ENCODE peak calls at places on chromosomes 7 and 10, in eight cellular contexts. B is hepatocyte, D is mammary epithelial cell, J is ovary, K is left ventricle myocardium inferior, T is astrocyte, L is colonic mucosa, A is tibial nerve. G is an unnamed sample.

GRCh38 chr7:103748680-103749079 is 240.8 kb downstream of the RELN start:
- DNase-seq in B (no peak), D (no peak), J (no peak), T (no peak), A (no peak), K (no peak), L (no peak), G (no peak)

GRCh38 chr7:37930226-37930948 is 9.9 kb downstream of the EPDR1 start:
- DNase-seq in J (no peak), L (no peak), A (no peak), K (no peak), D (no peak), T (peak; percentile 89), B (no peak), G (no peak)

GRCh38 chr7:132733860-132734259 is 157.6 kb upstream of the PLXNA4 start:
- DNase-seq in L (no peak), A (no peak), D (no peak), J (no peak), T (no peak), K (no peak), B (no peak), G (no peak)

GRCh38 chr10:91220954-91221696 is 662 bp downstream of the PCGF5 start:
- DNase-seq in K (no peak), B (no peak), T (peak; percentile 10), L (peak; percentile 53), J (no peak), D (peak; percentile 39), A (peak; percentile 13), G (peak; percentile 15)

GRCh38 chr10:1706256-1706655 is 31.1 kb downstream of the ADARB2 start:
- DNase-seq in K (no peak), T (no peak), A (no peak), J (no peak), D (no peak), L (no peak), B (no peak), G (no peak)

GRCh38 chr7:76300210-76300731 is 2.2 kb upstream of the HSPB1 start:
- DNase-seq in J (no peak), B (peak; percentile 65), L (peak; percentile 67), T (peak; percentile 87), D (peak; percentile 97), A (peak; percentile 30), K (no peak), G (peak; percentile 82)

GRCh38 chr10:121753726-121754476 is 155.7 kb upstream of the FGFR2 start:
- DNase-seq in B (no peak), L (no peak), K (no peak), D (peak; percentile 88), A (no peak), T (peak; percentile 82), J (no peak), G (no peak)

GRCh38 chr7:79451580-79451979 is 1.9 kb downstream of the MAGI2 start:
- DNase-seq in B (no peak), L (no peak), D (peak; percentile 62), K (no peak), A (no peak), J (no peak), T (no peak), G (no peak)

GRCh38 chr7:125567686-125568085 is 638.1 kb upstream of the POT1 start:
- DNase-seq in T (no peak), J (no peak), A (no peak), L (no peak), K (no peak), B (no peak), D (no peak), G (no peak)

GRCh38 chr10:556971-557370 is 132.5 kb downstream of the DIP2C start:
- DNase-seq in J (no peak), B (no peak), T (no peak), L (no peak), D (no peak), A (no peak), K (no peak), G (no peak)

GRCh38 chr7:103391976-103392375 is 44.5 kb downstream of the PSMC2 start:
- DNase-seq in J (no peak), A (no peak), D (no peak), K (no peak), L (no peak), T (no peak), B (no peak), G (no peak)

GRCh38 chr7:149202831-149203231 is 7.5 kb downstream of the ZNF282 start:
- DNase-seq in L (no peak), K (no peak), A (no peak), D (no peak), J (no peak), B (peak; percentile 52), T (peak; percentile 55), G (no peak)

GRCh38 chr7:55400191-55400590 is 35.1 kb downstream of the LANCL2 start:
- DNase-seq in L (no peak), D (no peak), B (no peak), A (no peak), K (no peak), T (peak; percentile 16), J (no peak), G (no peak)

GRCh38 chr7:93442478-93443224 is 131.9 kb downstream of the CALCR start:
- DNase-seq in J (no peak), B (peak; percentile 55), L (peak; percentile 27), D (peak; percentile 19), A (peak; percentile 11), T (no peak), K (no peak), G (no peak)

DNA sequence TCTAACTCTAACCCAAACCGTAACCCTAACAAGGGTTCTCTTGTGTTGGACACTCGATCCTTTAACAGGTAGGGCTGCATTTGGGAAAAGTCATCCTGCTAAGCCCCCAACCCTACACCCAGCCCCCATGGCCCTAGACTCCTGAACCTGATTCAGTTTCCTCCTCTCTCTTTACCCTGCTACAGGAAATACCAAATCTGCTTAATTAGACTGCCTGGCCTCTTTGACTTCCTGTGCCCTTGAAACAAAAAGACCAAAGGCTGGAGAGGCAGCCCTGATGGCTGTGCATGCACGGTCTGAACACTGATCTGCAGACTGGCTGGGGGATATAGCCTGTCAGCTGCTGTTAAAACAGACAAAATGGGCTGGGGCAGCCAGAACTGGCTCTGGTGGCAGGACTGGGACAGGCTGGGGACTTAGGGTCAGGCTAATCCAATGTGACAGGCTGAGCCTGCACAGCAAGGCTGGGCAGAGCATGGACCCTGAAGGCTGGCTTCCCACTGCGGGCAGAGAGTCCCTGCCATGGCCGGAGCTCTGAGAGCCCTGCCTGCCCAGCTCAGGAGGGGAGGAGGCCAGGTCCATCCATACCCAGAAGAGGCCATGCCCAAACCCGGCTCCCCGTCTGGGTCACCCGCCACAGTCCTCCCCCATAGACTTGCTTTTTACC is 51.0 kb upstream of the MSMB start:
- DNase-seq in A (no peak), T (no peak), L (no peak), K (no peak), B (no peak), J (no peak), D (no peak), G (no peak)
- H3K4me1 ChIP-seq in A (no peaks in the 10 kb centered on the region), T (no peaks in the 10 kb centered on the region), L (no peaks in the 10 kb centered on the region), K (no peaks in the 10 kb centered on the region), B (no peaks in the 10 kb centered on the region), J (no peaks in the 10 kb centered on the region), D (no peaks in the 10 kb centered on the region), G (no peaks in the 10 kb centered on the region)

GRCh38 chr10:5945561-5946418 is 31.6 kb downstream of the IL15RA start:
- DNase-seq in D (peak; percentile 37), L (peak; percentile 47), J (peak; percentile 81), K (peak; percentile 77), B (peak; percentile 32), A (peak; percentile 62), T (peak; percentile 98), G (peak; percentile 20)
- H3K4me3 ChIP-seq in D (no peak overlapping the region), L (no peak overlapping the region), J (peak overlapping the region; percentile 21), K (peak overlapping the region; percentile 50), B (no peak overlapping the region), A (peak overlapping the region; percentile 9), T (peak overlapping the region; percentile 30), G (no peak overlapping the region)

GRCh38 chr10:6229290-6229689 is 26.6 kb downstream of the PFKFB3 start:
- DNase-seq in D (no peak), T (no peak), L (no peak), K (no peak), A (no peak), J (no peak), B (no peak), G (no peak)

GRCh38 chr10:6228647-6229046 is 25.9 kb downstream of the PFKFB3 start:
- DNase-seq in J (no peak), T (no peak), B (no peak), D (no peak), A (no peak), L (no peak), K (no peak), G (no peak)

GRCh38 chr10:6231146-6231545 is 28.4 kb downstream of the PFKFB3 start:
- DNase-seq in L (no peak), T (no peak), A (no peak), K (no peak), D (no peak), B (no peak), J (no peak), G (no peak)

GRCh38 chr10:6230335-6230734 is 27.6 kb downstream of the PFKFB3 start:
- DNase-seq in J (no peak), L (no peak), D (no peak), T (no peak), K (no peak), B (no peak), A (no peak), G (no peak)

DNA sequence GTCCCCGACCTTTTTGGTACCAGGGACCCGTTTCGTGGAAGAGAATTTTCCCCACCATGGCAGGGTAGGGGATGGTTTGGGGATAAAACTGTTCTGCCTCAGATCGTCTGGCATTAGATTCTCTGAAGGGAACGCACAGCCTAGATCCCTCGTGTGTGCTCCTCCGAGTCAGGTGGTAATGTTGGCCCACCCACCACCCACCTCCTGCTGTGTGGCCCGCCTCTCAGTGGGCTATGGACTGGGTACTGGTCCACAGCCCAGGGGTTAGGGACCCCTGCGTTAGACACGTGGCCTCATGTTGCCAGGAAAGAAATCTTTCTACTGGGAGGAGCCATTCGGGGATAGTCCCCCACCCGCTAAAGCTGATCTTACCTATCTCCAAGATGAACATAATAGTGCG is 27.0 kb downstream of the PFKFB3 start:
- DNase-seq in A (no peak), B (no peak), L (no peak), T (no peak), J (no peak), K (no peak), D (no peak), G (no peak)
- H3K36me3 ChIP-seq in A (peaks cover 100% of the 10 kb centered on the region), B (no peaks in the 10 kb centered on the region), L (peaks cover 7% of the 10 kb centered on the region), T (peaks cover 45% of the 10 kb centered on the region), J (no peaks in the 10 kb centered on the region), K (peaks cover 98% of the 10 kb centered on the region), D (peaks cover 31% of the 10 kb centered on the region), G (peaks cover 8% of the 10 kb centered on the region)

DNA sequence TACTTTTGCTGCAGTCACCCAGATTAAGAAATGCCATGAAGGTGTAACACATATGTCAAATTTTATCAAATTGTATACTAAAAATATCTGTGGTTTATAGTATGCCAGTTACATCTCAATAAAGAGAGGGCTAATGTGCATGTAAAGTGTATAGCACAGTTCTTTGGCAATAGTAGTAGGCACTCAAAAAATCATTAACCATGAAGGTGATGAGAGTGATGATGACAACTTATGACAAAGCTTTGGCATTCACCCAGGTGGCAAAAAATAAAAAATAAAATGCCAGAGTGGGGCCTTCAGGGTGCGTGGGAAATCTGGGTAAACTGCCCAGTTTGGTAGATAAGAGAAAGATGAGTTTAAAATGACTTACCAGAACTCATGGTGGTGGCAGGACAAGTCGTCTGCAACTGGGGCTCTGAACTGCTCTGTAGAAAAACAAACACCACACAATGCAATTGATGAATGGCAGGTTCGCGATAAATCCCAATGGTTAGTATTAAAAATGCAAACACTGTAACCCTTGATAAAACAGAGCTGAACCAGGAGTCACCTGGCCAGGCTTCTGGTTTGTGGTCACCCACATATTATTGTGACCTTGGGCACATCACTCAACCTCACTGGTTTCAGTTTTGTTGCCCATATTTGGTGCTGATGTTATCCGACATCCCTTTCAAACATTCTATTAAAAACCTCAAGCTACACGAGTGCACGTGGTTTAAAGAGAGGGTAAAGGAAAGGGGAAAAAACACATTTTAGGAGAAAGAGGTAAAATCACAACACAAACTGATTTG is 120.2 kb downstream of the SORBS1 start:
- DNase-seq in D (no peak), A (no peak), J (no peak), K (no peak), L (no peak), B (no peak), T (peak; percentile 70), G (no peak)
- H3K4me1 ChIP-seq in D (peaks cover 12% of the 10 kb centered on the region), A (peaks cover 43% of the 10 kb centered on the region), J (peaks cover 6% of the 10 kb centered on the region), K (peaks cover 100% of the 10 kb centered on the region), L (no peaks in the 10 kb centered on the region), B (peaks cover 11% of the 10 kb centered on the region), T (peaks cover 10% of the 10 kb centered on the region), G (no peaks in the 10 kb centered on the region)